ENCODE peak calls at places on chromosomes 5 and 9, in four cellular contexts. O is PC-9, Z is body of pancreas, X is GM23338. H is an unnamed sample.

GRCh38 chr5:93909356-93909755 is 168.0 kb upstream of the POU5F2 start:
- DNase-seq in X (peak; percentile 33), Z (no peak), O (no peak), H (no peak)

GRCh38 chr5:136309932-136310598 is 55.3 kb downstream of the TRPC7 start:
- DNase-seq in Z (no peak), O (no peak), X (no peak), H (no peak)

GRCh38 chr9:72646061-72646460 is 124.7 kb downstream of the TMC1 start:
- DNase-seq in Z (no peak), X (no peak), O (no peak), H (no peak)

GRCh38 chr5:55324006-55324405 is 16.2 kb downstream of the MTREX start:
- DNase-seq in Z (no peak), X (no peak), O (no peak), H (no peak)

GRCh38 chr5:169635933-169636332 is 1.1 kb upstream of the DOCK2 start:
- DNase-seq in X (no peak), Z (no peak), O (no peak), H (no peak)

GRCh38 chr5:154517181-154517580 is 39.2 kb upstream of the HAND1 start:
- DNase-seq in X (no peak), Z (no peak), O (peak; percentile 11), H (no peak)

GRCh38 chr9:136511144-136511669 is 28.4 kb upstream of the SEC16A start:
- DNase-seq in Z (no peak), X (no peak), O (no peak), H (no peak)

GRCh38 chr5:115844321-115844817 is 2.6 kb downstream of the AP3S1 start:
- DNase-seq in Z (no peak), O (no peak), X (no peak), H (no peak)

GRCh38 chr9:22683393-22684075 is 236.9 kb downstream of the DMRTA1 start:
- DNase-seq in X (no peak), O (no peak), Z (no peak), H (peak; percentile 44)

GRCh38 chr5:937151-937924 is 44.7 kb downstream of the TRIP13 start:
- DNase-seq in O (no peak), X (no peak), Z (no peak), H (no peak)

GRCh38 chr5:113825143-113825542 is 311.6 kb downstream of the YTHDC2 start:
- DNase-seq in Z (no peak), O (no peak), X (no peak), H (no peak)

GRCh38 chr9:131529597-131530545 is 1.2 kb downstream of the UCK1 start:
- DNase-seq in Z (no peak), X (no peak), O (no peak), H (no peak)

GRCh38 chr9:98062161-98062560 is 5.6 kb downstream of the NANS start:
- DNase-seq in X (no peak), Z (no peak), O (no peak), H (no peak)

GRCh38 chr9:78441822-78442431 is 145.0 kb downstream of the PSAT1 start:
- DNase-seq in X (no peak), Z (no peak), O (no peak), H (no peak)

GRCh38 chr9:107336718-107337360 is 53.8 kb downstream of the RAD23B start:
- DNase-seq in X (no peak), Z (peak; percentile 37), O (peak; percentile 92), H (peak; percentile 35)

GRCh38 chr5:14036947-14037346 is 92.5 kb upstream of the DNAH5 start:
- DNase-seq in X (peak; percentile 44), O (no peak), Z (no peak), H (no peak)

GRCh38 chr9:121358747-121359146 is 11.3 kb downstream of the STOM start:
- DNase-seq in Z (no peak), X (no peak), O (no peak), H (no peak)

GRCh38 chr5:1912951-1913565 is 30.3 kb upstream of the IRX4 start:
- DNase-seq in O (no peak), X (no peak), Z (no peak), H (no peak)

GRCh38 chr5:56594821-56595220 is 220.5 kb upstream of the MAP3K1 start:
- DNase-seq in Z (no peak), O (no peak), X (no peak), H (no peak)

GRCh38 chr9:108612510-108612909 is 243.3 kb downstream of the ACTL7B start:
- DNase-seq in Z (no peak), O (no peak), X (no peak), H (no peak)

GRCh38 chr9:68804911-68805889 is 100.2 kb downstream of the PIP5K1B start:
- DNase-seq in Z (no peak), O (no peak), X (no peak), H (no peak)

GRCh38 chr9:99365233-99365980 is 143.3 kb downstream of the SEC61B start:
- DNase-seq in O (no peak), Z (no peak), X (no peak), H (no peak)

GRCh38 chr5:14399054-14399657 is 182.4 kb upstream of the OTULINL start:
- DNase-seq in Z (no peak), O (no peak), X (peak; percentile 72), H (no peak)

GRCh38 chr5:59091965-59092364 is 509.1 kb downstream of the RAB3C start:
- DNase-seq in X (no peak), O (no peak), Z (no peak), H (no peak)

GRCh38 chr5:89946514-89946913 is 463.0 kb downstream of the CETN3 start:
- DNase-seq in X (no peak), Z (no peak), O (no peak), H (no peak)

GRCh38 chr9:121636411-121636865 is 15.0 kb upstream of the DAB2IP start:
- DNase-seq in Z (no peak), X (no peak), O (no peak), H (no peak)

DNA sequence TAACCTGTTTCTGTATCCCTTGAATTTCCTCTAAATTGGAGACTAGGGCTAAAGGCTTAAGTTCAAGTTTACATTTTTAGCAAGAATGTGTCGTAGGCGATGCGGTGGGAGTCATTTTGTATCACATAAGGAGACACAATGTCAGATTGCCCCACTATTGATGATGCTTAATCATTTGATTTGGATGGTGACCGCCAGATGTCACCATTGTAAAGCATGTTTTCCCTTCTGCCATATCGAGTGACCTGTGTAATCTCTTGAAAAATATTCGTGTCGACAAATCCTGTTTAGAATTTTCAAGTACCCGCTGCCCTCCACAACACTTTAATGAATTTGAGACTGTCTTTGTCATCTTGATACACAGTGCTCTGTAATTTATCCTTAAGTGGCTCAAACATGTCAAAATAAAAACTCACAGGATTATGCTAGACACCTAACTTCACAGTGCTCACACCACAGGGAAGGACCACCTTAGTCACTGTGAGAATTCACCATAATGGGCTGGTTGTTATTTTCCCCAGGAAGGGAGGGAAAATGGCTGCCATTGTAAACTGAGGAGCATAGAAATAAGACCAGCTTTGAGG is 34.5 kb upstream of the SLC46A2 start:
- DNase-seq in O (peak; percentile 37), Z (peak; percentile 32), X (peak; percentile 69), H (no peak)
- TF ChIP-seq CTCF in O (peak; percentile 68), Z (peak; percentile 55), X (peak; percentile 83), H (peak; percentile 20)

GRCh38 chr9:36999728-37000333 is 34.2 kb downstream of the PAX5 start:
- DNase-seq in Z (no peak), X (peak; percentile 55), O (no peak), H (no peak)
- H3K36me3 ChIP-seq in Z (no peaks in the 10 kb centered on the region), X (no peaks in the 10 kb centered on the region), O (no peaks in the 10 kb centered on the region), H (no peaks in the 10 kb centered on the region)

GRCh38 chr9:133953621-133953975 is 38.5 kb downstream of the VAV2 start:
- DNase-seq in Z (no peak), O (no peak), X (no peak), H (no peak)
- H3K4me3 ChIP-seq in Z (no peak overlapping the region), O (no peak overlapping the region), X (no peak overlapping the region), H (no peak overlapping the region)

DNA sequence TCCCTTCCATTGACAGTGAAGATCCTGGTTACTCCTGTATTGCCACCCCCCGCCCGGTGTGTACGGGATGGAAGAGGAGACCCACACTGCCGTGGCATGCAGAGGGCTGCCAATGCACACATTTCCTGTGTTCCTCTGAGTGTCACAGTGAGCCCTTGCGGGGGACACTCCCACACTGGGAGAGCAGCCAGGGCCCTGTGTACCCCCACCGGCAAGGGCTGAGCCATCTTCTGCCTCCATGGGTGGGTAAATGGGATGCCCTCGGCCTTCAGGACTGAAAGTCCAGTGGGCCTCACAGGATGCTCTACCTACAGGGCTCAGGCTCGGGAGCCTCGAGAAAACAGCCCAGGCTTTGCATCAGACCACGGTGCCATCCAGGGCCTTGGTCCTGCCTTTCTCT is 18.1 kb downstream of the IRX1 start:
- DNase-seq in X (no peak), O (no peak), Z (no peak), H (no peak)
- TF ChIP-seq CTCF in X (no peak), O (no peak), Z (no peak), H (no peak)

DNA sequence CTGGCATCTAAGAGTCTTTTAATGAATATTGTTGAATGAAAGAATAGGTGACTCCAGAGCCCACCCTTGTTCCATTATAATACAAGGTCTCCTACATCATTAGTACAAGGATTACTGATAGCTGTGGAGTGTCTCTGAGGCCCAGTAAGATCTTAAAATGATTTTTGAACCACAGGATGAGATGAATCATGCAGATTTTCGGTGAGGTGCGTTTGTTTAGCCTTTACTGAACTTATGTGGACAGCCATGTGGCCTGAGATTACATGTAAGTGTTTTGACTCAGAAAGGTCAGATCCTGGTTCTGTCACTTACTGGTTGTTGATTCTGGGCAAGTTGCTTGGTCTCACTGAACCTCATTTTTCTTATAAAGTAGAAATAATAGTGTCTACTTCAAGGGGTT is 21.6 kb downstream of the NFX1 start:
- DNase-seq in Z (no peak), O (no peak), X (no peak), H (no peak)
- H3K36me3 ChIP-seq in Z (peaks cover 11% of the 10 kb centered on the region), O (peaks cover 4% of the 10 kb centered on the region), X (peaks cover 55% of the 10 kb centered on the region), H (no peaks in the 10 kb centered on the region)

DNA sequence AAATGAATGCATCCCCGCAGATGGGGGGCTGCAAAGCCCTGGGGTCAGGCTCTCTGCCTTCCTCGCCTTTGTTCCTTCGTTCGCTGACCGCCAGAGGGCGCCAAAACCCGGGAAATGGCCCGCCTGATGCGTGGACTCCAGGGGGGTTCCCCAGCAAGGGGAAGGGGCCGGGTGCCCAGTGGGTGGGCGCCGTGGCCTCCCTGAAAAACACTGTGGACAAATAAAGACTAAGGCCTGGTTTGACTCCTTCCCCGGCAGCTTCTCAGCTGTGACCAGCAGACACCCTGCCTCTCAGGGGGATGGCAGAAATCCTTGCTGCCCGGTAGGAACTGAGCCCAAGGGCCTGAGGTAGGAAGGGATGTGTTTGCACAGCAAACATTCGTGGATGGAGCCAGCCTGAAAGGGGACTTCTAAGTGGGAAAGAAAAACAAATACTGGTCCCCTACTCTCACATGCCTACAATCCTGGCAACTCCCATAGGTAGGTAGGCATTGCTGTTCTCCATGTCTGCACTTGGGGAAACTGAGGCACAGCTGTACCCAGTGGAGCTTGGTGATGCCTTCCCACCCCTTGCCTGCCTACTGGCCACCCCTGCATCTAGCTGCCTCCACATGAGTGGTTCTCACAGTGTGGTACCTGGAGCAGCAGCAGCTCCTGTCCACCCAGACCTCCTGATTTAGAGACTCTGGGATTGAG is 57.7 kb downstream of the DUSP1 start:
- DNase-seq in X (peak; percentile 61), O (peak; percentile 55), Z (peak; percentile 61), H (no peak)
- H3K4me3 ChIP-seq in X (no peak overlapping the region), O (no peak overlapping the region), Z (no peak overlapping the region), H (no peak overlapping the region)